ENCODE peak calls at places on chromosomes 4 and X, in seven cellular contexts. Z, Q, L, D, Y, V and K are unnamed samples.

GRCh38 chrX:10341309-10341708 is 184.5 kb downstream of the CLCN4 start:
- DNase-seq in D (no peak), Q (no peak), Y (no peak), V (peak; percentile 10), Z (no peak), L (no peak), K (no peak)

GRCh38 chr4:10722957-10723356 is 38.4 kb upstream of the CLNK start:
- DNase-seq in L (peak; percentile 65), Q (no peak), V (no peak), D (no peak), Y (no peak), Z (no peak), K (no peak)

GRCh38 chr4:79864470-79865190 is 208.4 kb downstream of the ANTXR2 start:
- DNase-seq in Y (peak; percentile 33), Z (no peak), V (no peak), D (peak; percentile 15), Q (peak; percentile 27), L (no peak), K (no peak)

GRCh38 chr4:79466621-79467020 is 58.6 kb upstream of the GK2 start:
- DNase-seq in Q (peak; percentile 23), V (peak; percentile 57), L (no peak), D (no peak), Y (no peak), Z (no peak), K (peak; percentile 34)

GRCh38 chr4:7850489-7850888 is 89.2 kb downstream of the AFAP1 start:
- DNase-seq in D (no peak), Z (no peak), L (no peak), Y (no peak), V (no peak), Q (no peak), K (no peak)

GRCh38 chr4:55830048-55830447 is 10.5 kb downstream of the EXOC1L start:
- DNase-seq in D (no peak), Z (no peak), L (no peak), Y (no peak), Q (no peak), V (no peak), K (no peak)

GRCh38 chrX:38880460-38880859 is 79.2 kb downstream of the MID1IP1 start:
- DNase-seq in D (peak; percentile 49), Y (no peak), Q (peak; percentile 67), Z (no peak), V (peak; percentile 41), L (no peak), K (no peak)

GRCh38 chr4:169345207-169345788 is 74.5 kb upstream of the SH3RF1 start:
- DNase-seq in D (peak; percentile 75), Q (peak; percentile 80), Y (peak; percentile 15), V (peak; percentile 96), L (no peak), Z (no peak), K (peak; percentile 56)

GRCh38 chrX:66674506-66674905 is 35.6 kb upstream of the EDA2R start:
- DNase-seq in D (no peak), L (peak; percentile 5), Z (no peak), Q (no peak), Y (no peak), V (no peak), K (no peak)

GRCh38 chr4:167399201-167399600 is 164.9 kb upstream of the SPOCK3 start:
- DNase-seq in Y (no peak), D (no peak), Z (no peak), Q (no peak), L (no peak), V (no peak), K (no peak)

GRCh38 chr4:26032572-26033320 is 118.7 kb downstream of the SMIM20 start:
- DNase-seq in L (no peak), Q (peak; percentile 98), Z (no peak), Y (peak; percentile 92), V (peak; percentile 94), D (peak; percentile 97), K (peak; percentile 85)

GRCh38 chr4:95465010-95465409 is 83.8 kb downstream of the UNC5C start:
- DNase-seq in L (no peak), Z (no peak), D (no peak), Y (peak; percentile 35), V (no peak), Q (peak; percentile 4), K (no peak)

GRCh38 chr4:42237451-42237850 is 85.0 kb upstream of the BEND4 start:
- DNase-seq in L (no peak), Q (no peak), Z (no peak), V (no peak), Y (no peak), D (no peak), K (no peak)

GRCh38 chr4:10578027-10578426 is 106.5 kb downstream of the CLNK start:
- DNase-seq in L (peak; percentile 74), D (no peak), Z (no peak), V (no peak), Y (peak; percentile 5), Q (no peak), K (no peak)

GRCh38 chrX:30489323-30489722 is 88.2 kb downstream of the TASL start:
- DNase-seq in V (peak; percentile 31), Y (no peak), L (peak; percentile 42), Q (no peak), Z (no peak), D (no peak), K (no peak)

GRCh38 chr4:84750260-84750955 is 167.5 kb downstream of the CDS1 start:
- DNase-seq in Y (peak; percentile 80), L (peak; percentile 52), D (peak; percentile 19), Q (peak; percentile 44), V (peak; percentile 66), Z (no peak), K (peak; percentile 73)

GRCh38 chrX:46319750-46320149 is 225.5 kb downstream of the ZNF674 start:
- DNase-seq in L (no peak), Y (no peak), V (no peak), Z (no peak), Q (no peak), D (no peak), K (no peak)

DNA sequence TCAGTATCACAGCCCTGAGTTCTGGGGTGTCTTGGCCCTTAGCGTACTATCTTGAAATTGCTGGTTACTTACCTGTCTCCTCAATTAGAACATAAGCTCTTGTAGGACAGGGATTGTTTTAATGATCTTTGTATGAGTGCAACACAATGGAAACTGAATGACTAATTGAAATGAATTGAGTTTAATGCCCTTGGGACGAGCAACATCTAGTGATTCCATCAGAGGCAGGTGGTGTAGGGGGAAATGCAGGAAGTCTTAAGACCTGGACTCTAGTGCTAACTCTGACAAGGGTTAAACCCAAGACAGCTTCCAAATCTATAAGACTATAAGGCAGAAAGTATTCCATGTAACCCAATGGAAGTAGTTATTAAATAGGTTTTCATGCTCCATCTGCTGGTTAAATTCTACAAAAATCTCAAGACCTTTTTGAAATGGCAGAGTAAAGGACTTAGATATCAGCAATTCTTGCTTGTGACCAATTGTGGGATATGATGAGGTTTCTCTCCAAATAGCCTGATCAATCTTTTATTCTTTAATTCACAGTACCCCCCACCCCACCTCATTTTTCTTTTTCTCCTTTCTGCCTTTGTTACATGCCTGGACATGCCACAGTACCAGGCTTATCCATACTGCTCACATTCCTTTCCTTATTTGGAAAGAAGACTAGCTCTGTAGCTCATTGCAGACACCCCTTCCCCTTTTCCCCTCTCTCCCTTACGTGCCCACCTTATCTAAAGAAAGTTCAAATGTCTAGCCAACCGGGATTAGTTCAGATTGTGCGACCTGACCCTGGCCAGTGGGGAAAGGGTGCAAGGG is 340.8 kb downstream of the PAPSS1 start:
- DNase-seq in D (peak; percentile 40), V (peak; percentile 54), Y (peak; percentile 53), Q (peak; percentile 59), Z (no peak), L (no peak), K (peak; percentile 35)
- TF ChIP-seq CTCF in D (no peak), V (peak; percentile 23), Y (peak; percentile 21), Q (no peak), Z (no peak), L (no peak), K (no peak)

DNA sequence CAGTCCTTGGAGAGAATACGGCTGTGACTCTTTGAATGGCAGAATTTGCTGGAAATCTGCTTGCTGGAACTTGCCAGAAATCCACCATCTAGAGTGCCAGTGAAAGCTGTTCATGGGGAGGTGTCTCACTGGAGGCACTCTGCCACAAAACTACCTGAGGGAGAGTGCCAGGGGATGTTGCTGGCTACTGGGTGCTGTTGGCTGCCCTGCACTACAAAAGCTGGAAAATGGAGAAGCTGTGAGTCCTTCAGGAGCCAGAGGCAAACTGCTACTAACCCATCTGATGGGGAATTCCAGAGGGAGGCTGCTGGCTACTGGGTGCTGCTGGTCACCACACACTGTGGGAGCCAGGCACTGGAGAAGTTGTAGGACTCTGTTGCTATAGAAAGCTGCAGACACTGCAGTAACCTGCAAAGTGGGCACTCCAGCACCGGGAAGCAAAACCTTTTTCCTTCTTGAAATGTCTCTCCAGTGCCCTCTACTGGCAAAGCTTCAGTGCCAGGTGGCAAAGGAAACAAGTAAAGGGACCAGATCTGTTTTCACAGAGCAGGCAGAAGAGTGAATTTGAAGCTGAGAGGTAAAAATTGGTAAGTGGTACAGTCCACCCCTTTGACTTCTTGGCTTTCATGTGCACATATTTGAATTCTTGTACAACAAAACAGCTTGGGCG is 47.8 kb upstream of the HSD17B10 start:
- DNase-seq in V (peak; percentile 73), Y (peak; percentile 76), Q (peak; percentile 57), D (peak; percentile 36), L (peak; percentile 57), Z (no peak), K (peak; percentile 71)
- H3K4me3 ChIP-seq in V (no peak overlapping the region), Y (no peak overlapping the region), Q (no peak overlapping the region), D (no peak overlapping the region), L (no peak overlapping the region), Z (no peak overlapping the region), K (no peak overlapping the region)

GRCh38 chrX:15142084-15142715 is 127.7 kb downstream of the ASB9 start:
- DNase-seq in Q (peak; percentile 45), D (peak; percentile 27), Z (no peak), Y (no peak), L (no peak), V (no peak), K (no peak)

GRCh38 chrX:15146515-15146914 is 123.4 kb downstream of the ASB9 start:
- DNase-seq in L (peak; percentile 17), Y (peak; percentile 28), Z (no peak), V (peak; percentile 11), Q (no peak), D (no peak), K (peak; percentile 3)

GRCh38 chrX:15143825-15144121 is 126.1 kb downstream of the ASB9 start:
- DNase-seq in Z (no peak), Q (no peak), Y (no peak), L (no peak), V (no peak), D (no peak), K (no peak)

GRCh38 chrX:15143050-15143824 is 126.6 kb downstream of the ASB9 start:
- DNase-seq in L (peak; percentile 49), V (peak; percentile 42), Y (peak; percentile 65), Q (peak; percentile 30), Z (no peak), D (peak; percentile 8), K (peak; percentile 46)
- TF ChIP-seq CTCF in L (peak; percentile 52), V (peak; percentile 81), Y (peak; percentile 81), Q (peak; percentile 53), Z (peak; percentile 45), D (peak; percentile 63), K (peak; percentile 74)

DNA sequence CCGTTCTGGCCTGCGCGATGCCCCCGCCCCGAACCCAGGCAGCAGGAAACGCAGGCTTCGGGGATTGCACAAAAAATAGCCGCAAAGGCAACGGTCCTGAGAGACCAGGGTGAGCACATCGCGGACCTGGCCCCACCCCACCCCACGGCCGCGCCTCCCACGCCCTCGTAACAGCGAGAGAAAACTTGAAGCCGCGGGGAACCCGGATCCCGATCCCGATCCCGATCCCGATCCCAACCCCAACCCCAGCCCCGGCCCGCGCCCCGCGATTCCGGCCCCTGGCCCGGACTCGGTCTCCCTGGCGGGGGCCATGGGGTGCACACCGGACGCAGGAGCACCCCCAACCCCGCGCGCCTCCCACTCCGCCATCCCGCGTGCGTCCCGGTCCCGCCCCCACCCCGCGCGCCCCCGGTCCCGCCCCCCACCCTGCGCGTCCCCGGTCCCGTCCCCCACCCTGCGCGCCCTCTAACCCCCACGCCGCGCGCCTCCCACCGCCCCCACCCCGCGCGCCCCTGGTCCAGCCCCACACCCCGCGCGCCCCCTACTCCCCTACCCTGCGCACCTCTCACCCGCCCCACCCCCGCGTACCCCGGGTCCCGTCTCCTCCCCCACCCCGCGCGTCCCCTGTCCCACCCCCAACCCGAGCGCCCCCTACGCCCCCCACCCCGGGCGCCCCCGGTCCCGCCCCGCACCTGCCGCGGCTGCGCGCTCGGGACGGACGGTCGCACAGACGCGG is 29.0 kb downstream of the NOP14 start:
- DNase-seq in L (peak; percentile 58), Z (no peak), Y (peak; percentile 49), D (peak; percentile 18), V (peak; percentile 65), Q (peak; percentile 48), K (peak; percentile 57)
- H3K4me3 ChIP-seq in L (peak overlapping the region; percentile 78), Z (peak overlapping the region; percentile 59), Y (peak overlapping the region; percentile 89), D (peak overlapping the region; percentile 77), V (peak overlapping the region; percentile 73), Q (peak overlapping the region; percentile 97), K (peak overlapping the region; percentile 66)